ENCODE peak calls at places on chromosomes 5 and 9, in nine cellular contexts. One of them, this sample, is unnamed.

GRCh38 chr9:93126151-93126781 is 7.8 kb downstream of the NINJ1 start:
- DNase-seq in amniotic epithelial cell: no peak
- DNase-seq in astrocyte of the cerebellum: no peak
- DNase-seq in A549: no peak
- DNase-seq in NCI-H2081: no peak
- DNase-seq in dorsolateral prefrontal cortex: peak
- DNase-seq in heart left ventricle: no peak
- DNase-seq in EH: no peak
- DNase-seq in WTC11: no peak
- DNase-seq in this sample: no peak

GRCh38 chr9:137222190-137223077 is at the start of gene RNF208:
- DNase-seq in amniotic epithelial cell: no peak
- DNase-seq in astrocyte of the cerebellum: no peak
- DNase-seq in A549: no peak
- DNase-seq in NCI-H2081: peak
- DNase-seq in dorsolateral prefrontal cortex: no peak
- DNase-seq in heart left ventricle: no peak
- DNase-seq in EH: peak
- DNase-seq in WTC11: peak
- DNase-seq in this sample: no peak

GRCh38 chr9:132214027-132214622 is 52.3 kb downstream of the NTNG2 start:
- DNase-seq in amniotic epithelial cell: peak
- DNase-seq in astrocyte of the cerebellum: peak
- DNase-seq in A549: peak
- DNase-seq in NCI-H2081: peak
- DNase-seq in dorsolateral prefrontal cortex: peak
- DNase-seq in heart left ventricle: peak
- DNase-seq in EH: peak
- DNase-seq in WTC11: peak
- DNase-seq in this sample: no peak

GRCh38 chr9:18208166-18209059 is 265.5 kb upstream of the ADAMTSL1 start:
- DNase-seq in amniotic epithelial cell: peak
- DNase-seq in astrocyte of the cerebellum: peak
- DNase-seq in A549: peak
- DNase-seq in NCI-H2081: peak
- DNase-seq in dorsolateral prefrontal cortex: no peak
- DNase-seq in heart left ventricle: peak
- DNase-seq in EH: peak
- DNase-seq in WTC11: peak
- DNase-seq in this sample: peak

GRCh38 chr5:135376961-135377621 is 21.9 kb downstream of the MACROH2A1 start:
- DNase-seq in amniotic epithelial cell: peak
- DNase-seq in astrocyte of the cerebellum: peak
- DNase-seq in A549: no peak
- DNase-seq in NCI-H2081: no peak
- DNase-seq in dorsolateral prefrontal cortex: no peak
- DNase-seq in heart left ventricle: no peak
- DNase-seq in EH: peak
- DNase-seq in WTC11: no peak
- DNase-seq in this sample: no peak

GRCh38 chr5:163478126-163478981 is 17.9 kb downstream of the HMMR start:
- DNase-seq in amniotic epithelial cell: peak
- DNase-seq in astrocyte of the cerebellum: no peak
- DNase-seq in A549: no peak
- DNase-seq in NCI-H2081: no peak
- DNase-seq in dorsolateral prefrontal cortex: no peak
- DNase-seq in heart left ventricle: no peak
- DNase-seq in EH: peak
- DNase-seq in WTC11: no peak
- DNase-seq in this sample: no peak

GRCh38 chr5:139116256-139116655 is 81.9 kb downstream of the SIL1 start:
- DNase-seq in amniotic epithelial cell: no peak
- DNase-seq in astrocyte of the cerebellum: no peak
- DNase-seq in A549: no peak
- DNase-seq in NCI-H2081: no peak
- DNase-seq in dorsolateral prefrontal cortex: no peak
- DNase-seq in heart left ventricle: no peak
- DNase-seq in EH: no peak
- DNase-seq in WTC11: no peak
- DNase-seq in this sample: no peak

GRCh38 chr9:4297795-4298254 is 2.0 kb downstream of the GLIS3 start:
- DNase-seq in amniotic epithelial cell: peak
- DNase-seq in astrocyte of the cerebellum: no peak
- DNase-seq in A549: peak
- DNase-seq in NCI-H2081: peak
- DNase-seq in dorsolateral prefrontal cortex: no peak
- DNase-seq in heart left ventricle: peak
- DNase-seq in EH: peak
- DNase-seq in WTC11: peak
- DNase-seq in this sample: peak

GRCh38 chr9:133575673-133576590 is 33.3 kb downstream of the FAM163B start:
- DNase-seq in amniotic epithelial cell: no peak
- DNase-seq in astrocyte of the cerebellum: no peak
- DNase-seq in A549: no peak
- DNase-seq in NCI-H2081: no peak
- DNase-seq in dorsolateral prefrontal cortex: no peak
- DNase-seq in heart left ventricle: no peak
- DNase-seq in EH: no peak
- DNase-seq in WTC11: no peak
- DNase-seq in this sample: no peak

GRCh38 chr5:172802585-172803176 is 31.4 kb upstream of the ERGIC1 start:
- DNase-seq in amniotic epithelial cell: peak
- DNase-seq in astrocyte of the cerebellum: no peak
- DNase-seq in A549: no peak
- DNase-seq in NCI-H2081: no peak
- DNase-seq in dorsolateral prefrontal cortex: no peak
- DNase-seq in heart left ventricle: no peak
- DNase-seq in EH: peak
- DNase-seq in WTC11: no peak
- DNase-seq in this sample: no peak

GRCh38 chr9:74666625-74667316 is 169.6 kb downstream of the RORB start:
- DNase-seq in amniotic epithelial cell: peak
- DNase-seq in astrocyte of the cerebellum: no peak
- DNase-seq in A549: no peak
- DNase-seq in NCI-H2081: no peak
- DNase-seq in dorsolateral prefrontal cortex: no peak
- DNase-seq in heart left ventricle: no peak
- DNase-seq in EH: peak
- DNase-seq in WTC11: no peak
- DNase-seq in this sample: no peak

GRCh38 chr5:77095189-77095588 is 8.1 kb upstream of the ZBED3 start:
- DNase-seq in amniotic epithelial cell: no peak
- DNase-seq in astrocyte of the cerebellum: no peak
- DNase-seq in A549: no peak
- DNase-seq in NCI-H2081: no peak
- DNase-seq in dorsolateral prefrontal cortex: no peak
- DNase-seq in heart left ventricle: no peak
- DNase-seq in EH: no peak
- DNase-seq in WTC11: no peak
- DNase-seq in this sample: no peak

GRCh38 chr9:121651295-121652036 is at the start of gene DAB2IP:
- DNase-seq in amniotic epithelial cell: peak
- DNase-seq in astrocyte of the cerebellum: no peak
- DNase-seq in A549: no peak
- DNase-seq in NCI-H2081: peak
- DNase-seq in dorsolateral prefrontal cortex: peak
- DNase-seq in heart left ventricle: peak
- DNase-seq in EH: peak
- DNase-seq in WTC11: peak
- DNase-seq in this sample: peak

GRCh38 chr5:178376906-178377582 is 144.4 kb upstream of the PHYKPL start:
- DNase-seq in amniotic epithelial cell: no peak
- DNase-seq in astrocyte of the cerebellum: no peak
- DNase-seq in A549: no peak
- DNase-seq in NCI-H2081: no peak
- DNase-seq in dorsolateral prefrontal cortex: no peak
- DNase-seq in heart left ventricle: no peak
- DNase-seq in EH: no peak
- DNase-seq in WTC11: no peak
- DNase-seq in this sample: no peak

GRCh38 chr5:140875085-140876065 is at the start of gene PCDHA12:
- DNase-seq in amniotic epithelial cell: no peak
- DNase-seq in astrocyte of the cerebellum: no peak
- DNase-seq in A549: peak
- DNase-seq in NCI-H2081: no peak
- DNase-seq in dorsolateral prefrontal cortex: no peak
- DNase-seq in heart left ventricle: no peak
- DNase-seq in EH: no peak
- DNase-seq in WTC11: no peak
- DNase-seq in this sample: no peak

GRCh38 chr5:78509884-78510769 is 138.4 kb downstream of the LHFPL2 start:
- DNase-seq in amniotic epithelial cell: no peak
- DNase-seq in astrocyte of the cerebellum: no peak
- DNase-seq in A549: no peak
- DNase-seq in NCI-H2081: peak
- DNase-seq in dorsolateral prefrontal cortex: peak
- DNase-seq in heart left ventricle: peak
- DNase-seq in EH: no peak
- DNase-seq in WTC11: peak
- DNase-seq in this sample: peak

GRCh38 chr5:154396128-154396527 is 49.7 kb upstream of the SAP30L start:
- DNase-seq in amniotic epithelial cell: no peak
- DNase-seq in astrocyte of the cerebellum: no peak
- DNase-seq in A549: no peak
- DNase-seq in NCI-H2081: no peak
- DNase-seq in dorsolateral prefrontal cortex: no peak
- DNase-seq in heart left ventricle: no peak
- DNase-seq in EH: no peak
- DNase-seq in WTC11: no peak
- DNase-seq in this sample: no peak

GRCh38 chr5:181054138-181054537 is 14.1 kb downstream of the BTNL9 start:
- DNase-seq in amniotic epithelial cell: no peak
- DNase-seq in astrocyte of the cerebellum: no peak
- DNase-seq in A549: no peak
- DNase-seq in NCI-H2081: no peak
- DNase-seq in dorsolateral prefrontal cortex: no peak
- DNase-seq in heart left ventricle: no peak
- DNase-seq in EH: no peak
- DNase-seq in WTC11: no peak
- DNase-seq in this sample: no peak

GRCh38 chr9:133886563-133887501 is 105.3 kb downstream of the VAV2 start:
- DNase-seq in amniotic epithelial cell: no peak
- DNase-seq in astrocyte of the cerebellum: no peak
- DNase-seq in A549: no peak
- DNase-seq in NCI-H2081: peak
- DNase-seq in dorsolateral prefrontal cortex: no peak
- DNase-seq in heart left ventricle: no peak
- DNase-seq in EH: no peak
- DNase-seq in WTC11: no peak
- DNase-seq in this sample: no peak

GRCh38 chr5:150243590-150243989 is 46.0 kb downstream of the CAMK2A start:
- DNase-seq in amniotic epithelial cell: no peak
- DNase-seq in astrocyte of the cerebellum: no peak
- DNase-seq in A549: no peak
- DNase-seq in NCI-H2081: no peak
- DNase-seq in dorsolateral prefrontal cortex: no peak
- DNase-seq in heart left ventricle: no peak
- DNase-seq in EH: no peak
- DNase-seq in WTC11: no peak
- DNase-seq in this sample: no peak

GRCh38 chr5:37888476-37888875 is 48.6 kb upstream of the GDNF start:
- DNase-seq in amniotic epithelial cell: peak
- DNase-seq in astrocyte of the cerebellum: no peak
- DNase-seq in A549: no peak
- DNase-seq in NCI-H2081: no peak
- DNase-seq in dorsolateral prefrontal cortex: no peak
- DNase-seq in heart left ventricle: no peak
- DNase-seq in EH: peak
- DNase-seq in WTC11: no peak
- DNase-seq in this sample: no peak

GRCh38 chr5:109585012-109585599 is 104.6 kb upstream of the MAN2A1 start:
- DNase-seq in amniotic epithelial cell: peak
- DNase-seq in astrocyte of the cerebellum: no peak
- DNase-seq in A549: no peak
- DNase-seq in NCI-H2081: no peak
- DNase-seq in dorsolateral prefrontal cortex: no peak
- DNase-seq in heart left ventricle: no peak
- DNase-seq in EH: peak
- DNase-seq in WTC11: no peak
- DNase-seq in this sample: no peak

GRCh38 chr5:36600847-36601527 is 5.4 kb upstream of the SLC1A3 start:
- DNase-seq in amniotic epithelial cell: no peak
- DNase-seq in astrocyte of the cerebellum: no peak
- DNase-seq in A549: no peak
- DNase-seq in NCI-H2081: peak
- DNase-seq in dorsolateral prefrontal cortex: no peak
- DNase-seq in heart left ventricle: no peak
- DNase-seq in EH: no peak
- DNase-seq in WTC11: no peak
- DNase-seq in this sample: no peak

GRCh38 chr9:90956026-90956810 is 154.6 kb downstream of the SYK start:
- DNase-seq in amniotic epithelial cell: peak
- DNase-seq in astrocyte of the cerebellum: no peak
- DNase-seq in A549: no peak
- DNase-seq in NCI-H2081: no peak
- DNase-seq in dorsolateral prefrontal cortex: no peak
- DNase-seq in heart left ventricle: no peak
- DNase-seq in EH: peak
- DNase-seq in WTC11: no peak
- DNase-seq in this sample: no peak

GRCh38 chr5:134111741-134112647 is 2.5 kb upstream of the TCF7 start:
- DNase-seq in amniotic epithelial cell: peak
- DNase-seq in astrocyte of the cerebellum: no peak
- DNase-seq in A549: no peak
- DNase-seq in NCI-H2081: no peak
- DNase-seq in dorsolateral prefrontal cortex: no peak
- DNase-seq in heart left ventricle: no peak
- DNase-seq in EH: peak
- DNase-seq in WTC11: no peak
- DNase-seq in this sample: no peak

GRCh38 chr9:94869415-94869838 is 142.9 kb downstream of the AOPEP start:
- DNase-seq in amniotic epithelial cell: peak
- DNase-seq in astrocyte of the cerebellum: no peak
- DNase-seq in A549: peak
- DNase-seq in NCI-H2081: no peak
- DNase-seq in dorsolateral prefrontal cortex: no peak
- DNase-seq in heart left ventricle: no peak
- DNase-seq in EH: peak
- DNase-seq in WTC11: no peak
- DNase-seq in this sample: no peak

This sample was measured in small intestine.